ENCODE peak calls at places on chromosomes 5 and 9, in seven cellular contexts. A, B, V, L, E, F and G are unnamed samples.

GRCh38 chr5:142472306-142472951 is 147.6 kb upstream of the SPRY4 start:
- DNase-seq in V (peak), L (peak), B (no peak), A (no peak), F (no peak), E (peak), G (peak)

GRCh38 chr5:172903790-172904189 is 55.4 kb upstream of the RPL26L1 start:
- DNase-seq in V (no peak), E (peak), L (peak), B (no peak), A (no peak), F (no peak), G (peak)

GRCh38 chr9:93891549-93892310 is 63.4 kb downstream of the BARX1 start:
- DNase-seq in A (no peak), V (no peak), B (no peak), F (no peak), E (no peak), L (no peak), G (no peak)

GRCh38 chr5:179895861-179896260 is 11.8 kb downstream of the TBC1D9B start:
- DNase-seq in L (no peak), F (no peak), A (no peak), E (no peak), V (no peak), B (no peak), G (no peak)

GRCh38 chr5:51889703-51890102 is 506.5 kb downstream of the ISL1 start:
- DNase-seq in E (no peak), V (no peak), F (no peak), B (no peak), A (no peak), L (no peak), G (no peak)

GRCh38 chr5:67221487-67222242 is 25.1 kb upstream of the CD180 start:
- DNase-seq in F (no peak), E (no peak), A (no peak), V (no peak), L (no peak), B (no peak), G (no peak)

GRCh38 chr5:106269252-106269843 is 1401.4 kb downstream of the EFNA5 start:
- DNase-seq in B (no peak), L (peak), E (peak), A (no peak), F (no peak), V (peak), G (no peak)

GRCh38 chr5:128436825-128437224 is 101.2 kb downstream of the FBN2 start:
- DNase-seq in A (no peak), E (peak), F (no peak), V (peak), L (peak), B (no peak), G (peak)

GRCh38 chr5:1034421-1034905 is 25.9 kb downstream of the NKD2 start:
- DNase-seq in L (no peak), V (no peak), A (no peak), E (no peak), F (no peak), B (no peak), G (no peak)

GRCh38 chr5:172383231-172383802 is 71.0 kb downstream of the SH3PXD2B start:
- DNase-seq in V (no peak), F (no peak), E (peak), B (no peak), A (no peak), L (peak), G (peak)

GRCh38 chr5:9976621-9977020 is 273.1 kb downstream of the ATPSCKMT start:
- DNase-seq in B (no peak), E (no peak), F (no peak), L (no peak), A (no peak), V (no peak), G (no peak)

GRCh38 chr5:172444626-172445365 is 9.5 kb downstream of the SH3PXD2B start:
- DNase-seq in E (no peak), F (no peak), A (no peak), V (no peak), L (no peak), B (no peak), G (no peak)

GRCh38 chr9:38038307-38039089 is 30.5 kb downstream of the SHB start:
- DNase-seq in V (peak), E (peak), L (no peak), A (no peak), B (no peak), F (no peak), G (no peak)

GRCh38 chr5:35081134-35081533 is 33.4 kb upstream of the AGXT2 start:
- DNase-seq in B (no peak), L (no peak), E (no peak), V (no peak), A (no peak), F (no peak), G (no peak)

GRCh38 chr5:72702881-72703434 is 113.5 kb upstream of the TNPO1 start:
- DNase-seq in V (no peak), E (no peak), F (no peak), L (no peak), A (no peak), B (no peak), G (no peak)

GRCh38 chr9:113139225-113139829 is 11.5 kb upstream of the SLC31A2 start:
- DNase-seq in V (no peak), B (no peak), E (no peak), A (no peak), F (no peak), L (no peak), G (no peak)

DNA sequence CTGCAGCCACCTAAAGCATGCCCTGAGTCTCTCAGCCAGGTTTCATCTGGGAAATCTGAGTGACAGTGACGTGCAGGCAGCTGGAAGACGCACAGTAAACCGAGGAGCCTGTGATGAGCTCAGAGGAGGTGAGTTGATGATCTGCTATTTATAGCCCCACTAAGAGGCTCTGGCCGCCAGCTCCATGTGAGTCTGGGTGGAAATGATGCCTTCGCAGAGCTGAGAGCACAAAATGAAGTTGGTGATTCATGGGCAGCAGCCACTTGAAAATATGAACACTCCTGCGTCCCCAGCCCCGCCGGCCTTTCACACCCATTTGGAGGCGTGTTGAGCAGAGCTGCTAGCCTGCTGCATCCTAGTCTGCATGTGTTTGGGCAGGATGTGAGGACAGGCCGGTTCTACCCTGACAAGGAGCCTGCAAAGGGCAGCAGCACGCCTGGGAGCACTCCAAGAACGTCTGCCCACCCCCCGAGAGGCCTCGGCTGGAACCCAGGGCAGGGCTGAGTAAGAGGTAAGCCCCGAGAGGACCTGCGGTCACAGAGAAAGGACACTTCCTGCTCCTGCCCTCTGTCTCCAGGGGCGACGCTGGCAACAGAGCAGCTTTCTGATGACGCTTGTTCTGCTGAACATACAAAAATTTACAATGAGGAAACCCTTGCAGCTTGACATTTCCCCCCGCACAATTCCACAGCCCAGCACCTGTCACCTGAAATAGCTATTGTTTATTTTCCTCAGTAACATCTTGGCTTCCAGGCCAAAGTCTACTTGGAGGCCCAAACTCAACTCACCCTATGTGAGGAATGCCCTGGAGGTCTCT is 25.1 kb upstream of the CDKN2AIPNL start:
- DNase-seq in V (peak), A (peak), B (no peak), L (peak), F (no peak), E (peak), G (peak)
- H2AK5ac ChIP-seq in V (no peak), A (no peak), B (no peak), L (peak), F (no peak), E (no peak), G (no peak)

GRCh38 chr5:2295476-2295875 is 412.8 kb upstream of the IRX4 start:
- DNase-seq in L (no peak), B (no peak), V (no peak), F (no peak), A (peak), E (no peak), G (no peak)
- H2AK5ac ChIP-seq in L (no peak), B (no peak), V (no peak), F (no peak), A (no peak), E (no peak), G (no peak)

GRCh38 chr5:158013939-158014338 is 155.0 kb upstream of the CLINT1 start:
- DNase-seq in A (peak), F (no peak), B (no peak), L (peak), E (no peak), V (peak), G (peak)

GRCh38 chr5:158014367-158014766 is 155.4 kb upstream of the CLINT1 start:
- DNase-seq in F (no peak), L (no peak), V (no peak), B (no peak), E (no peak), A (no peak), G (no peak)

GRCh38 chr5:158013303-158013702 is 154.4 kb upstream of the CLINT1 start:
- DNase-seq in L (no peak), F (no peak), E (no peak), A (peak), B (no peak), V (peak), G (no peak)

GRCh38 chr5:158011420-158011819 is 152.5 kb upstream of the CLINT1 start:
- DNase-seq in E (no peak), L (no peak), F (no peak), A (no peak), V (peak), B (no peak), G (no peak)

DNA sequence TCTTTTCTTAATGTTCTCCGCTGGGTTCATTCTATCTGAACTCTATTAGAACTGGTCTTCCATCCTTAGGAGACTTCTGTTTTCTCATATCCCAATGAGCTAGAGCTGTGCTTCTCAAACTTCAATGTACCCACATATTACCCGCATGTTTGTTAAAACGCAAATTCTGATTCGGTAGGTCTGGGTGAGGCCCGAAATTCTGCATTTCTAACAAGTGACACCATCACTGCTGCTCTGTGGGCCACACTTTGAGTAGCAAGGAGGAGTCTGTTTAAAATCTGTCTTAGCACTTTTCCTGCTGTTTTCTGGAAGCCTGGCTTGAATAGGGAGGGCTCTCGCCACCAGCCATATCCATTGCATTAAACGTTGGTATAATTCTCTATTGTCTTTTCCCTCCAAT is 151.9 kb upstream of the CLINT1 start:
- DNase-seq in V (peak), F (no peak), B (no peak), E (no peak), A (no peak), L (no peak), G (peak)
- H2AK5ac ChIP-seq in V (no peak), F (no peak), B (no peak), E (no peak), A (no peak), L (no peak), G (no peak)

DNA sequence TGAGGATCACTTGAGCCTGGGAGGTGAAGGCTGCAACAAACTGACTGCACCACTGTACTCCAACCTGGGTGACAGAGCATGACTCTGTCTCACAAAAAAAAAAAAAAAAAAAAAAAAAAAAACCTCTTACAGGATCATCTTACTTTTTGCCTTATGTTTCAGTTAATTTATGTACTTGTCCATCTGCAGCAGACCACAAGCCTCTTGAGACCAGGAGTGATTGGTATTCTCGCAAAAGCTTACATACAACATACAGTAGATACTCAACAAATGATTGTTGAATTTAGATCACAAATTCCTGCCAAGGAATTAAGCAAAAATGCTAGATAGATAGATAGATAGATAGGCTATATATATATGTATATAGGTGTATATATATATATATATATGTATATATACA is 12.4 kb downstream of the CEMIP2 start:
- DNase-seq in B (no peak), F (no peak), V (no peak), E (no peak), L (no peak), A (no peak), G (no peak)
- H2AK5ac ChIP-seq in B (no peak), F (no peak), V (no peak), E (no peak), L (no peak), A (no peak), G (no peak)

GRCh38 chr5:4862500-4862899 is 277.6 kb upstream of the ADAMTS16 start:
- DNase-seq in E (peak), V (peak), B (peak), A (no peak), L (peak), F (no peak), G (no peak)

GRCh38 chr5:4868140-4868735 is 271.9 kb upstream of the ADAMTS16 start:
- DNase-seq in A (peak), B (peak), E (peak), F (no peak), V (peak), L (no peak), G (peak)

GRCh38 chr5:4866817-4867216 is 273.3 kb upstream of the ADAMTS16 start:
- DNase-seq in V (no peak), L (no peak), A (no peak), B (no peak), E (no peak), F (no peak), G (no peak)

GRCh38 chr5:4866131-4866659 is 273.9 kb upstream of the ADAMTS16 start:
- DNase-seq in V (no peak), E (no peak), L (no peak), A (no peak), F (no peak), B (no peak), G (no peak)
- H2AK5ac ChIP-seq in V (no peak), E (no peak), L (no peak), A (no peak), F (no peak), B (no peak), G (no peak)

DNA sequence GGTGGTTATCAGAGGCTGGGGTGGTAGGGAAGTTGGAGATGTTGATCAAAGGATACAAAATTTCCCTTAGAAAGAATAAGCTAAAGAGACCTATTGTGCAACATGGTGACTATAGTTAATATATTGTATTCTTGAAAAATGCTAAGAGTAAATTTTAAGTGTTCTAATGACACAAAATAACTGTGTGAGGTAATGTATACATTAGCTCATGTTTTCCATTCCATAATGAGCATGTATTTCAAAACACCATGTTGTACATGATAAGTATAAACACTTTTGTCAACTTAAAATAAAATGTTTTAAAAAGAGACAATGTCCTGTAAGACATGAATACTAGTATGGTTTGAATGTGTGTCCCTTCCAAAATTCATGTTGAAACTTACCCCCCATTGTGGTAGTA is 94.6 kb upstream of the NREP start:
- DNase-seq in L (peak), E (peak), A (no peak), V (no peak), F (no peak), B (no peak), G (no peak)
- H2AK5ac ChIP-seq in L (no peak), E (no peak), A (no peak), V (no peak), F (no peak), B (no peak), G (no peak)

GRCh38 chr5:6197427-6197826 is 180.9 kb downstream of the MED10 start:
- DNase-seq in V (no peak), L (no peak), E (no peak), F (no peak), B (no peak), A (no peak), G (no peak)

GRCh38 chr5:6193315-6193714 is 185.0 kb downstream of the MED10 start:
- DNase-seq in V (no peak), E (no peak), B (no peak), F (no peak), A (no peak), L (no peak), G (peak)

GRCh38 chr5:6194261-6194875 is 184.0 kb downstream of the MED10 start:
- DNase-seq in E (no peak), V (no peak), B (no peak), L (no peak), F (no peak), A (no peak), G (no peak)

GRCh38 chr5:6195711-6196358 is 182.5 kb downstream of the MED10 start:
- DNase-seq in F (no peak), L (no peak), B (no peak), E (no peak), V (peak), A (no peak), G (no peak)

GRCh38 chr5:6194906-6195612 is 183.3 kb downstream of the MED10 start:
- DNase-seq in V (no peak), B (no peak), E (no peak), L (no peak), A (no peak), F (no peak), G (no peak)
- H2AK5ac ChIP-seq in V (no peak), B (no peak), E (no peak), L (no peak), A (no peak), F (no peak), G (no peak)